ENCODE peak calls at places on chromosomes 3 and 15, in six cellular contexts. M is IMR-90, F is H1, D is mesenchymal stem cell, L is H9, V is trophoblast cell. T is an unnamed sample.

GRCh38 chr3:88321696-88322095 is 171.9 kb downstream of the C3orf38 start:
- DNase-seq in M (no peak), F (no peak), D (peak), L (no peak), V (no peak), T (no peak)

GRCh38 chr3:158792709-158793108 is 9.1 kb upstream of the MFSD1 start:
- DNase-seq in M (peak), F (no peak), D (peak), L (no peak), V (peak), T (no peak)

GRCh38 chr3:33364531-33365128 is 75.6 kb downstream of the UBP1 start:
- DNase-seq in M (peak), F (no peak), D (peak), L (no peak), V (no peak), T (no peak)

GRCh38 chr3:37935290-37935668 is 55.3 kb upstream of the VILL start:
- DNase-seq in M (peak), F (no peak), D (peak), L (no peak), V (no peak), T (no peak)

GRCh38 chr3:190646996-190647395 is 133.1 kb downstream of the IL1RAP start:
- DNase-seq in M (no peak), F (no peak), D (no peak), L (no peak), V (peak), T (no peak)

GRCh38 chr15:90295270-90295648 is 29.8 kb downstream of the NGRN start:
- DNase-seq in M (no peak), F (no peak), D (no peak), L (no peak), V (no peak), T (no peak)

GRCh38 chr3:194137314-194138097 is 1.6 kb downstream of the HES1 start:
- DNase-seq in M (peak), F (peak), D (peak), L (peak), V (peak), T (peak)

GRCh38 chr15:95604634-95605036 is 725.9 kb upstream of the NR2F2 start:
- DNase-seq in M (peak), F (no peak), D (peak), L (no peak), V (no peak), T (no peak)

GRCh38 chr15:99741835-99742234 is 8.6 kb upstream of the LYSMD4 start:
- DNase-seq in M (no peak), F (peak), D (no peak), L (no peak), V (no peak), T (no peak)

DNA sequence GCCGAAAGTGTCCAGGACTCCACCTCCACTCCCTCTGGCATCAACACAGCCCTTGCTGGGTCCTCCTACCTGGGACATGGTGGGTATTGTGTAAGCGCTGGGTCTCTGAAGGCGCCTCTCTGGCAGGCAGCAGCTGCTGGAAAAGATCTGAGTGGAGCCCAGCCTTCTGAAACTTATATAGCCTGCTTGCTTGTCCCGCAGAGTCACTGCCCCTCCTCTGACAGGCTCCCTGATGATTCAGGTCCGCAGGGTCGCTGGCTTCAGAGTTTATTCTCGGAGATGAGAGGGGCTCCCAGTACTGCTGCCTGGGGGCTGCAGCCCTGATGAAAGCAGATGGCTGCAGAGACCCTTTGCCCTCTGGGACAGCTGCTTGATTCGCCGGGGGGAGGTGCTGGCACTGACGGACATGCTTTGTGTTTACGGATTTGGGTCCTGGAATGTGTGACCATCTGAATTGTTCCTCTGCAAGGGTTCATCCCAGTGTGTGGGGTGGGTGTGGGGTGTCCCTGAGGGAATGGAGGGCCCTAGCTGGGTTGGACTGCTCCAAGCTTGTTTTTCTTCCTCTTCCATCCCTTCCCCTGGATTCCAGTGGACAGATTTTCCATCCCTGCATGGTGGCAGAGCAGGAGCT is at the start of gene MUSTN1:
- DNase-seq in M (peak), F (no peak), D (peak), L (no peak), V (no peak), T (peak)
- H3K4me2 ChIP-seq in M (peak), F (no peak), D (peak), L (no peak), V (no peak), T (peak)

GRCh38 chr3:132509096-132509495 is 88.0 kb upstream of the ACKR4 start:
- DNase-seq in M (peak), F (no peak), D (no peak), L (no peak), V (no peak), T (no peak)
- H3K27ac ChIP-seq in M (no peak), F (no peak), D (no peak), L (no peak), V (no peak), T (no peak)

DNA sequence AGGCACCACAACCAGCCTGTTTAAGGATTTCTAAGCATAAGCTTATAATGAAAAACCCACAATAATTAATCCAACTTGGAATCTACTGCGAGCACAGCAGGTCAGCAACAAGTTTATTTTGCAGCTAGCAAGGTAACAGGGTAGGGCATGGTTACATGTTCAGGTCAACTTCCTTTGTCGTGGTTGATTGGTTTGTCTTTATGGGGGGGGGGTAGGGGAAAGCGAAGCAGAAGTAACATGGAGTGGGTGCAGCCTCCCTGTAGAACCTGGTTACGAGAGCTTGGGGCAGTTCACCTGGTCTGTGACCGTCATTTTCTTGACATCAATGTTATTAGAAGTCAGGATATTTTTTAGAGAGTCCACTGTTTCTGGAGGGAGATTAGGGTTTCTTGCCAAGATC is 15.1 kb downstream of the APOD start:
- DNase-seq in M (no peak), F (no peak), D (no peak), L (no peak), V (no peak), T (no peak)
- H4K91ac ChIP-seq in M (no peak), F (no peak), D (no peak), L (no peak), V (no peak), T (no peak)

GRCh38 chr3:99825239-99825638 is 7.6 kb downstream of the CMSS1 start:
- DNase-seq in M (peak), F (no peak), D (peak), L (no peak), V (no peak), T (no peak)
- H3K4me2 ChIP-seq in M (peak), F (no peak), D (no peak), L (no peak), V (no peak), T (no peak)

DNA sequence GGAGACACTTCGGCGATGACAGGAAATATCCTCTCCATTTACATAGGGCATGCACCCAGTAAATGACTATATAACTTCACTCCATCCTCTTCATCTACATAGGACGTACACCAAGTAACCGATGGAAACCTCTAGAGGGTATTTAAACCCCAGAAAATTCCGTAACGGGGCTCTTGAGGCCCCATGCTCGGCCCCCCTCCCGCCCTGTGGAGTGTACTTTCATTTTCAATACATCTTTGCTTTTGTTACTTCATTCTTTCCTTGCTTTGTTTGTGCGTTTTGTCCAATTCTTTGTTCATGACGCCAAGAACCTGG is 7.5 kb upstream of the FAM107A start:
- DNase-seq in M (no peak), F (no peak), D (no peak), L (no peak), V (no peak), T (no peak)
- H3K27ac ChIP-seq in M (no peak), F (no peak), D (no peak), L (no peak), V (no peak), T (no peak)

DNA sequence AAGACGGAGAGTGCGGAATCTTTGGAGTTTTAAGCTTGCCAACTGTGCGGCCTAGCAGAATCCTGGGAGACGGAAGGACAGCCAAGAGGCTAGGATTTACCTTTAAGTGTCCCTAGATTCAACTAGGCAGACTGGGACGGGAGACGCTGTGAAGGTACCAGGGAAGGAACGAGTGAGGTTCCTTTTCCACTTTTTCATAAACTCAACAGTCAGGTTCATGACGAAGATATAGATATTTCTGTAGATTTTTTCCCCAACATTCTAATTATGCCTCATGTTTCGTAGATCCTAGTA is 561 bp upstream of the GABPB1 start:
- DNase-seq in M (no peak), F (no peak), D (no peak), L (no peak), V (no peak), T (no peak)
- H4K91ac ChIP-seq in M (peak), F (peak), D (no peak), L (no peak), V (peak), T (no peak)

T was measured in neuronal stem cell.